ENCODE peak calls at places on chromosomes 2 and 18, in four cellular contexts. C is astrocyte of the spinal cord, W is NCI-H2081, A is SK-N-MC. T is an unnamed sample.

GRCh38 chr18:12884521-12885323 is 685 bp upstream of the PTPN2 start:
- DNase-seq in A (no peak), W (no peak), C (peak), T (peak)

GRCh38 chr2:74260495-74260894 is 62.1 kb downstream of the MTHFD2 start:
- DNase-seq in W (no peak), A (no peak), C (no peak), T (no peak)

GRCh38 chr2:237154050-237154638 is 68.5 kb downstream of the COPS8 start:
- DNase-seq in C (peak), W (peak), A (peak), T (peak)

GRCh38 chr2:238155761-238156694 is 2.7 kb upstream of the ERFE start:
- DNase-seq in C (no peak), A (no peak), W (no peak), T (no peak)

GRCh38 chr2:162475661-162476060 is 131.7 kb downstream of the GCA start:
- DNase-seq in A (no peak), W (peak), C (peak), T (no peak)

GRCh38 chr2:9388102-9388735 is 35.1 kb downstream of the ITGB1BP1 start:
- DNase-seq in C (no peak), W (no peak), A (no peak), T (no peak)

GRCh38 chr2:45806563-45807358 is 155.3 kb downstream of the PRKCE start:
- DNase-seq in C (no peak), W (no peak), A (no peak), T (no peak)

GRCh38 chr2:204282525-204282924 is 262.8 kb upstream of the PARD3B start:
- DNase-seq in W (no peak), C (peak), A (no peak), T (no peak)

T was measured in endothelial cell of umbilical vein.